ENCODE peak calls at places on chromosomes 2 and 18, in seven cellular contexts. One of them, this sample, is unnamed.

GRCh38 chr2:46545015-46545839 is 65.9 kb downstream of the TMEM247 start:
- DNase-seq in ovary: no peak
- DNase-seq in body of pancreas: no peak
- DNase-seq in Peyer's patch: no peak
- DNase-seq in breast epithelium: no peak
- DNase-seq in tibial nerve: no peak
- DNase-seq in thyroid gland: no peak
- DNase-seq in this sample: no peak

GRCh38 chr18:47917923-47918610 is 12.4 kb downstream of the SMAD2 start:
- DNase-seq in ovary: no peak
- DNase-seq in body of pancreas: no peak
- DNase-seq in Peyer's patch: no peak
- DNase-seq in breast epithelium: no peak
- DNase-seq in tibial nerve: no peak
- DNase-seq in thyroid gland: no peak
- DNase-seq in this sample: no peak

GRCh38 chr2:70472256-70472905 is 81.2 kb downstream of the TGFA start:
- DNase-seq in ovary: no peak
- DNase-seq in body of pancreas: no peak
- DNase-seq in Peyer's patch: no peak
- DNase-seq in breast epithelium: no peak
- DNase-seq in tibial nerve: no peak
- DNase-seq in thyroid gland: no peak
- DNase-seq in this sample: no peak

GRCh38 chr2:214593723-214594122 is 182.9 kb downstream of the VWC2L start:
- DNase-seq in ovary: no peak
- DNase-seq in body of pancreas: peak; percentile 13
- DNase-seq in Peyer's patch: no peak
- DNase-seq in breast epithelium: no peak
- DNase-seq in tibial nerve: no peak
- DNase-seq in thyroid gland: no peak
- DNase-seq in this sample: no peak

GRCh38 chr18:78542204-78542603 is 437.4 kb upstream of the SALL3 start:
- DNase-seq in ovary: no peak
- DNase-seq in body of pancreas: peak; percentile 79
- DNase-seq in Peyer's patch: peak; percentile 30
- DNase-seq in breast epithelium: peak; percentile 71
- DNase-seq in tibial nerve: peak; percentile 68
- DNase-seq in thyroid gland: peak; percentile 98
- DNase-seq in this sample: no peak

GRCh38 chr2:26847663-26848335 is at the start of gene DPYSL5:
- DNase-seq in ovary: peak; percentile 40
- DNase-seq in body of pancreas: no peak
- DNase-seq in Peyer's patch: no peak
- DNase-seq in breast epithelium: no peak
- DNase-seq in tibial nerve: no peak
- DNase-seq in thyroid gland: no peak
- DNase-seq in this sample: no peak

GRCh38 chr18:7974200-7974874 is 407.2 kb downstream of the PTPRM start:
- DNase-seq in ovary: no peak
- DNase-seq in body of pancreas: peak; percentile 18
- DNase-seq in Peyer's patch: no peak
- DNase-seq in breast epithelium: no peak
- DNase-seq in tibial nerve: no peak
- DNase-seq in thyroid gland: no peak
- DNase-seq in this sample: no peak

GRCh38 chr2:165203689-165204559 is at the start of gene SCN3A:
- DNase-seq in ovary: no peak
- DNase-seq in body of pancreas: peak; percentile 27
- DNase-seq in Peyer's patch: peak; percentile 48
- DNase-seq in breast epithelium: no peak
- DNase-seq in tibial nerve: no peak
- DNase-seq in thyroid gland: peak; percentile 12
- DNase-seq in this sample: no peak

GRCh38 chr2:152710713-152711112 is 6.5 kb downstream of the PRPF40A start:
- DNase-seq in ovary: no peak
- DNase-seq in body of pancreas: no peak
- DNase-seq in Peyer's patch: no peak
- DNase-seq in breast epithelium: no peak
- DNase-seq in tibial nerve: no peak
- DNase-seq in thyroid gland: no peak
- DNase-seq in this sample: no peak

GRCh38 chr2:149180226-149180875 is 141.9 kb downstream of the LYPD6B start:
- DNase-seq in ovary: no peak
- DNase-seq in body of pancreas: no peak
- DNase-seq in Peyer's patch: no peak
- DNase-seq in breast epithelium: no peak
- DNase-seq in tibial nerve: no peak
- DNase-seq in thyroid gland: no peak
- DNase-seq in this sample: no peak

GRCh38 chr18:48521723-48522122 is 17.1 kb upstream of the CTIF start:
- DNase-seq in ovary: no peak
- DNase-seq in body of pancreas: no peak
- DNase-seq in Peyer's patch: no peak
- DNase-seq in breast epithelium: no peak
- DNase-seq in tibial nerve: no peak
- DNase-seq in thyroid gland: no peak
- DNase-seq in this sample: no peak

GRCh38 chr18:60020107-60020925 is 120.5 kb downstream of the PMAIP1 start:
- DNase-seq in ovary: no peak
- DNase-seq in body of pancreas: no peak
- DNase-seq in Peyer's patch: no peak
- DNase-seq in breast epithelium: no peak
- DNase-seq in tibial nerve: no peak
- DNase-seq in thyroid gland: peak; percentile 78
- DNase-seq in this sample: no peak

GRCh38 chr2:23260621-23261020 is 124.4 kb upstream of the KLHL29 start:
- DNase-seq in ovary: no peak
- DNase-seq in body of pancreas: no peak
- DNase-seq in Peyer's patch: no peak
- DNase-seq in breast epithelium: no peak
- DNase-seq in tibial nerve: no peak
- DNase-seq in thyroid gland: no peak
- DNase-seq in this sample: no peak

GRCh38 chr18:49510393-49511115 is 23.5 kb upstream of the C18orf32 start:
- DNase-seq in ovary: peak; percentile 56
- DNase-seq in body of pancreas: peak; percentile 48
- DNase-seq in Peyer's patch: peak; percentile 69
- DNase-seq in breast epithelium: no peak
- DNase-seq in tibial nerve: peak; percentile 30
- DNase-seq in thyroid gland: peak; percentile 62
- DNase-seq in this sample: no peak

GRCh38 chr2:86453838-86454237 is 12.7 kb downstream of the KDM3A start:
- DNase-seq in ovary: no peak
- DNase-seq in body of pancreas: peak; percentile 78
- DNase-seq in Peyer's patch: no peak
- DNase-seq in breast epithelium: peak; percentile 57
- DNase-seq in tibial nerve: peak; percentile 70
- DNase-seq in thyroid gland: peak; percentile 51
- DNase-seq in this sample: no peak

GRCh38 chr2:176830362-176830761 is 382.2 kb upstream of the HNRNPA3 start:
- DNase-seq in ovary: no peak
- DNase-seq in body of pancreas: no peak
- DNase-seq in Peyer's patch: no peak
- DNase-seq in breast epithelium: no peak
- DNase-seq in tibial nerve: no peak
- DNase-seq in thyroid gland: no peak
- DNase-seq in this sample: no peak

GRCh38 chr18:12424252-12424651 is 16.5 kb downstream of the PRELID3A start:
- DNase-seq in ovary: no peak
- DNase-seq in body of pancreas: no peak
- DNase-seq in Peyer's patch: no peak
- DNase-seq in breast epithelium: no peak
- DNase-seq in tibial nerve: no peak
- DNase-seq in thyroid gland: no peak
- DNase-seq in this sample: no peak

GRCh38 chr2:100173907-100174525 is 31.6 kb upstream of the AFF3 start:
- DNase-seq in ovary: no peak
- DNase-seq in body of pancreas: no peak
- DNase-seq in Peyer's patch: no peak
- DNase-seq in breast epithelium: no peak
- DNase-seq in tibial nerve: no peak
- DNase-seq in thyroid gland: no peak
- DNase-seq in this sample: no peak

GRCh38 chr2:47172922-47173695 is 18.0 kb upstream of the STPG4 start:
- DNase-seq in ovary: no peak
- DNase-seq in body of pancreas: no peak
- DNase-seq in Peyer's patch: no peak
- DNase-seq in breast epithelium: no peak
- DNase-seq in tibial nerve: no peak
- DNase-seq in thyroid gland: no peak
- DNase-seq in this sample: no peak

GRCh38 chr18:43013489-43013888 is 102.0 kb downstream of the RIT2 start:
- DNase-seq in ovary: no peak
- DNase-seq in body of pancreas: no peak
- DNase-seq in Peyer's patch: no peak
- DNase-seq in breast epithelium: no peak
- DNase-seq in tibial nerve: no peak
- DNase-seq in thyroid gland: no peak
- DNase-seq in this sample: no peak

GRCh38 chr2:151506170-151506569 is 96.5 kb downstream of the RIF1 start:
- DNase-seq in ovary: no peak
- DNase-seq in body of pancreas: no peak
- DNase-seq in Peyer's patch: no peak
- DNase-seq in breast epithelium: no peak
- DNase-seq in tibial nerve: no peak
- DNase-seq in thyroid gland: no peak
- DNase-seq in this sample: no peak

GRCh38 chr2:7190587-7191320 is 273.5 kb downstream of the RNF144A start:
- DNase-seq in ovary: no peak
- DNase-seq in body of pancreas: no peak
- DNase-seq in Peyer's patch: no peak
- DNase-seq in breast epithelium: no peak
- DNase-seq in tibial nerve: no peak
- DNase-seq in thyroid gland: no peak
- DNase-seq in this sample: no peak

GRCh38 chr2:127968610-127969339 is 59.1 kb downstream of the SAP130 start:
- DNase-seq in ovary: no peak
- DNase-seq in body of pancreas: no peak
- DNase-seq in Peyer's patch: no peak
- DNase-seq in breast epithelium: no peak
- DNase-seq in tibial nerve: no peak
- DNase-seq in thyroid gland: no peak
- DNase-seq in this sample: no peak

GRCh38 chr2:106745468-106745867 is 140.5 kb downstream of the ST6GAL2 start:
- DNase-seq in ovary: no peak
- DNase-seq in body of pancreas: peak; percentile 11
- DNase-seq in Peyer's patch: no peak
- DNase-seq in breast epithelium: no peak
- DNase-seq in tibial nerve: no peak
- DNase-seq in thyroid gland: peak; percentile 47
- DNase-seq in this sample: no peak

GRCh38 chr18:2901405-2901989 is 54.7 kb downstream of the EMILIN2 start:
- DNase-seq in ovary: peak; percentile 66
- DNase-seq in body of pancreas: no peak
- DNase-seq in Peyer's patch: peak; percentile 45
- DNase-seq in breast epithelium: no peak
- DNase-seq in tibial nerve: no peak
- DNase-seq in thyroid gland: no peak
- DNase-seq in this sample: no peak
- H3K4me1 ChIP-seq in ovary: peaks cover 6% of the 10 kb centered on the region
- H3K4me1 ChIP-seq in body of pancreas: peaks cover 7% of the 10 kb centered on the region
- H3K4me1 ChIP-seq in Peyer's patch: no peaks in the 10 kb centered on the region
- H3K4me1 ChIP-seq in breast epithelium: no peaks in the 10 kb centered on the region
- H3K4me1 ChIP-seq in tibial nerve: no peaks in the 10 kb centered on the region
- H3K4me1 ChIP-seq in thyroid gland: peaks cover 14% of the 10 kb centered on the region
- H3K4me1 ChIP-seq in this sample: peaks cover 8% of the 10 kb centered on the region

DNA sequence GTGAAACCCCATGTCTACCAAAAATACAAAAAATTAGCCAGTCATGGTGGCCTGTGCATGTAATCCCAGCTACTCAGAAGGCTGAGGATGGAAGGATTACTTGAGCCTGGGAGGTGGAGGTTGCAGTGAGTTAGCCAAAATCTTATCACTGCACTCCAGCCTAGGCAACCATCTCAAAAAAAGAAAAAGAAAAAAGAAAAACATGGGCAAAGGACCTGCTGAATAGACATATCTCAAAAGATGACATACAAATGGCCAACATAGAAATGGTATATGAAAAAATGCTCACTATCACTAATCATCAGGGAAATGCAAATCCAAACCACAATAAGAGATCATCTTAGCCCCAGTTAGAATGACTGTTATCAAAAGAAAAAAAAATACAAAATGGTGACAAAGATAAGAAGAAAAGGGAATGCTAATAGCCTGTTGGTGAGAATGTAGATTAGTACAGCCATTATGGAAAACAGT is 1.4 kb upstream of the TGOLN2 start:
- DNase-seq in ovary: no peak
- DNase-seq in body of pancreas: no peak
- DNase-seq in Peyer's patch: no peak
- DNase-seq in breast epithelium: no peak
- DNase-seq in tibial nerve: no peak
- DNase-seq in thyroid gland: no peak
- DNase-seq in this sample: no peak
- TF ChIP-seq POLR2A in ovary: no peak
- TF ChIP-seq POLR2A in body of pancreas: no peak
- TF ChIP-seq POLR2A in Peyer's patch: no peak
- TF ChIP-seq POLR2A in breast epithelium: no peak
- TF ChIP-seq POLR2A in tibial nerve: no peak
- TF ChIP-seq POLR2A in thyroid gland: no peak
- TF ChIP-seq POLR2A in this sample: no peak

GRCh38 chr2:75622929-75623328 is 23.7 kb upstream of the MRPL19 start:
- DNase-seq in ovary: no peak
- DNase-seq in body of pancreas: no peak
- DNase-seq in Peyer's patch: no peak
- DNase-seq in breast epithelium: no peak
- DNase-seq in tibial nerve: no peak
- DNase-seq in thyroid gland: no peak
- DNase-seq in this sample: no peak
- H3K4me1 ChIP-seq in ovary: no peaks in the 10 kb centered on the region
- H3K4me1 ChIP-seq in body of pancreas: no peaks in the 10 kb centered on the region
- H3K4me1 ChIP-seq in Peyer's patch: no peaks in the 10 kb centered on the region
- H3K4me1 ChIP-seq in breast epithelium: no peaks in the 10 kb centered on the region
- H3K4me1 ChIP-seq in tibial nerve: no peaks in the 10 kb centered on the region
- H3K4me1 ChIP-seq in thyroid gland: no peaks in the 10 kb centered on the region
- H3K4me1 ChIP-seq in this sample: no peaks in the 10 kb centered on the region

GRCh38 chr2:102703748-102704147 is 58.1 kb upstream of the TMEM182 start:
- DNase-seq in ovary: no peak
- DNase-seq in body of pancreas: no peak
- DNase-seq in Peyer's patch: peak; percentile 57
- DNase-seq in breast epithelium: no peak
- DNase-seq in tibial nerve: no peak
- DNase-seq in thyroid gland: peak; percentile 28
- DNase-seq in this sample: no peak

GRCh38 chr2:102703305-102703704 is 58.5 kb upstream of the TMEM182 start:
- DNase-seq in ovary: no peak
- DNase-seq in body of pancreas: no peak
- DNase-seq in Peyer's patch: no peak
- DNase-seq in breast epithelium: no peak
- DNase-seq in tibial nerve: no peak
- DNase-seq in thyroid gland: no peak
- DNase-seq in this sample: no peak

GRCh38 chr2:102707796-102708713 is 53.8 kb upstream of the TMEM182 start:
- DNase-seq in ovary: no peak
- DNase-seq in body of pancreas: no peak
- DNase-seq in Peyer's patch: no peak
- DNase-seq in breast epithelium: no peak
- DNase-seq in tibial nerve: no peak
- DNase-seq in thyroid gland: no peak
- DNase-seq in this sample: no peak

GRCh38 chr2:102708847-102709559 is 52.8 kb upstream of the TMEM182 start:
- DNase-seq in ovary: no peak
- DNase-seq in body of pancreas: no peak
- DNase-seq in Peyer's patch: no peak
- DNase-seq in breast epithelium: no peak
- DNase-seq in tibial nerve: no peak
- DNase-seq in thyroid gland: no peak
- DNase-seq in this sample: no peak

GRCh38 chr2:102704531-102704930 is 57.3 kb upstream of the TMEM182 start:
- DNase-seq in ovary: no peak
- DNase-seq in body of pancreas: no peak
- DNase-seq in Peyer's patch: no peak
- DNase-seq in breast epithelium: no peak
- DNase-seq in tibial nerve: no peak
- DNase-seq in thyroid gland: no peak
- DNase-seq in this sample: no peak
- TF ChIP-seq POLR2A in ovary: no peak
- TF ChIP-seq POLR2A in body of pancreas: no peak
- TF ChIP-seq POLR2A in Peyer's patch: no peak
- TF ChIP-seq POLR2A in breast epithelium: no peak
- TF ChIP-seq POLR2A in tibial nerve: no peak
- TF ChIP-seq POLR2A in thyroid gland: no peak
- TF ChIP-seq POLR2A in this sample: no peak

This sample was measured in esophagus squamous epithelium.